ENCODE peak calls at places on chromosomes 2 and 18, in five cellular contexts. E, X, P, O and A are unnamed samples.
A peak's percentile ranks its signal among the peaks of the same experiment; 100 is the strongest.

GRCh38 chr2:136424112-136424511 is 306.2 kb upstream of the CXCR4 start:
- DNase-seq in E (no peak), X (no peak), P (no peak), O (no peak), A (no peak)

GRCh38 chr2:219570924-219571310 is 422 bp downstream of the OBSL1 start:
- DNase-seq in E (no peak), X (no peak), P (no peak), O (no peak), A (no peak)

GRCh38 chr2:8219096-8219495 is 462.8 kb upstream of the ID2 start:
- DNase-seq in E (no peak), X (no peak), P (no peak), O (no peak), A (no peak)

GRCh38 chr2:205708231-205708631 is 25.9 kb downstream of the NRP2 start:
- DNase-seq in E (no peak), X (no peak), P (no peak), O (peak; percentile 83), A (no peak)

GRCh38 chr2:39782591-39782990 is 3.5 kb upstream of the THUMPD2 start:
- DNase-seq in E (no peak), X (no peak), P (no peak), O (no peak), A (no peak)

GRCh38 chr2:216372761-216373291 is 543 bp upstream of the MARCHF4 start:
- DNase-seq in E (no peak), X (no peak), P (no peak), O (no peak), A (no peak)

GRCh38 chr18:75530548-75531211 is 103.2 kb upstream of the SMIM21 start:
- DNase-seq in E (no peak), X (no peak), P (no peak), O (no peak), A (no peak)

GRCh38 chr2:231887756-231888155 is 38.4 kb downstream of the NPPC start:
- DNase-seq in E (no peak), X (no peak), P (no peak), O (no peak), A (no peak)

GRCh38 chr2:128314348-128315121 is 4.1 kb downstream of the HS6ST1 start:
- DNase-seq in E (no peak), X (peak; percentile 5), P (no peak), O (peak; percentile 60), A (peak; percentile 16)

GRCh38 chr2:241638940-241639339 is 1.4 kb downstream of the ATG4B start:
- DNase-seq in E (no peak), X (no peak), P (no peak), O (no peak), A (no peak)

GRCh38 chr2:120826716-120827410 is 91.2 kb downstream of the GLI2 start:
- DNase-seq in E (no peak), X (no peak), P (no peak), O (peak; percentile 83), A (no peak)

DNA sequence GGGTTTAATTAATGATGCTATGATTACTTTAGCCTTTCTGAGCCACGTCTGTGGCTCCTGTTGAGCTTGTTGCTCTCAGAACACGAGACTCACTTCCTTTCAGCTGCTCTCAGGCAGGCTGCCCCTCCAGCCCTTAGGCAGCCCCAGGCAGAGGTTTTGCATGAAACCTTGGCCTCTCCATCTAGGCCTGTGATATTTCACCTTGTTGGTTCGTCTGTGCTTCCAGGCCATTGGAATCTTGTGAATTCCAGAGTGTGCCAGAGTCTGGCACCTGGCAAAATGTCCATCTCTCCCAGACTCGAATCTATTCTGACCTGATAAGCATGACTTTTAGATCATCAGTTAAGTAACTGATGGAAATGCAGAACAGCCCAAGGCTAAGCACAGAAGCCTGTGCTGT is 254.1 kb downstream of the LOXHD1 start:
- DNase-seq in E (no peak), X (no peak), P (no peak), O (no peak), A (no peak)
- H3K27ac ChIP-seq in E (no peak overlapping the region), X (no peak overlapping the region), P (no peak overlapping the region), O (no peak overlapping the region), A (no peak overlapping the region)

DNA sequence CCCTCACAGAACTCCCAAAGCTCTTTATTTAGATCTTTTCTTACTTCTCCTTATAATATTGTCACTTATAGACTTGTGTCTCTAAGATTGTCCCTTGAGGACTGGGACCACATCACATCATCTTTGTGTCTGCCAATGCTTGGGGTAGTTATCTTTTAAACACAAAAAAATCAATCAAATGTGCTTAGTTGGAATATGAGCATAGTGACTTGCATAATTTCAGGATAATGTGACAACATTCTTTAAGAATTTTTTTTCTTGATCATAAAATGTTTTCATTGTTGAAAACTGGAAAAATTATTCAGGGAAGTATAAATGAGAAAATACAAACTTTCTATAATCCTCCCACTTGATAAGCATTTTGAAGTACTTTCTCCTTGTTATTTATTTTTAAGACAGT is 68.3 kb upstream of the ITGB6 start:
- DNase-seq in E (no peak), X (no peak), P (no peak), O (no peak), A (no peak)
- TF ChIP-seq POLR2A in E (no peak), X (no peak), P (no peak), O (no peak), A (no peak)

GRCh38 chr18:57533399-57533884 is 53.1 kb downstream of the FECH start:
- DNase-seq in E (no peak), X (no peak), P (no peak), O (no peak), A (no peak)
- H3K4me3 ChIP-seq in E (no peak overlapping the region), X (no peak overlapping the region), P (no peak overlapping the region), O (no peak overlapping the region), A (no peak overlapping the region)

DNA sequence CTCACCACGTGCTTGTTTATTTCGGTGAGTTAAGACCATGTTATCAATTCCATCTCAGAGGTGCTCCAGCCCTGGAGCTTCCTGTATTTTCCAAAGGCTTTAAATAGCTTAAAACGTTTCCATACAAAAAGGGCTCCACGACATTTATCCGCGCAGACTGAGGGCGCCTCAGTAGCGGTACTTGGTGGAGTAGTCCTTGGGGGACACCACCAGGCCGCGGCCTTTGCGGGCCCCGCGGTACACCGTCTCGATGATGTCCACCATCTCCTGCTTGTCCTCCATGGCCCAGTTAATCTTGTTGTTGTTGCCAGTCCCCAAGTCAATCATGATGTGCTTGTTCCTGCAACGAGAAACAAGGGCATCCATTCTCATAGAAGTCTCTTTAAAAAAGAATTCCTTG is 9.1 kb downstream of the HSBP1L1 start:
- DNase-seq in E (no peak), X (no peak), P (no peak), O (no peak), A (no peak)
- H3K27ac ChIP-seq in E (no peak overlapping the region), X (no peak overlapping the region), P (no peak overlapping the region), O (no peak overlapping the region), A (no peak overlapping the region)